ENCODE peak calls at places on chromosomes 7 and 10, in seven cellular contexts. B is NT2/D1; V is CD8-positive, alpha-beta T cell; Z is activated CD4-positive, CD25-positive, alpha-beta regulatory T cell treated with anti-CD3 and anti-CD28 coated beads, Interleukin-2, amount 50 U/mL, for 16 hours; Q is NCI-H1105; U is NCI-H1694 treated with DMSO at 0.1 percent for 48 hours; X is caudate nucleus. C is an unnamed sample.

GRCh38 chr7:115477193-115477651 is 553.3 kb downstream of the TFEC start:
- DNase-seq in B (peak; percentile 13), V (no peak), Z (no peak), Q (no peak), U (no peak), X (no peak), C (no peak)

GRCh38 chr7:148325208-148325607 is 265.4 kb upstream of the C7orf33 start:
- DNase-seq in B (no peak), V (no peak), Z (no peak), Q (no peak), U (no peak), X (no peak), C (no peak)

GRCh38 chr10:86218842-86219241 is 147.8 kb downstream of the GRID1 start:
- DNase-seq in B (no peak), V (no peak), Z (no peak), Q (no peak), U (no peak), X (no peak), C (no peak)

GRCh38 chr10:63711866-63712716 is 190.9 kb downstream of the REEP3 start:
- DNase-seq in B (no peak), V (no peak), Z (no peak), Q (peak; percentile 88), U (peak; percentile 96), X (peak; percentile 84), C (peak; percentile 65)

GRCh38 chr10:44706745-44707144 is 204.4 kb upstream of the TMEM72 start:
- DNase-seq in B (no peak), V (no peak), Z (no peak), Q (no peak), U (no peak), X (no peak), C (no peak)

GRCh38 chr10:124533266-124533665 is 71.6 kb downstream of the LHPP start:
- DNase-seq in B (no peak), V (no peak), Z (no peak), Q (no peak), U (no peak), X (no peak), C (no peak)

GRCh38 chr7:47819054-47819920 is 129.0 kb downstream of the PKD1L1 start:
- DNase-seq in B (peak; percentile 72), V (no peak), Z (no peak), Q (peak; percentile 55), U (peak; percentile 40), X (peak; percentile 13), C (peak; percentile 68)

GRCh38 chr7:158067219-158067930 is 520.2 kb downstream of the PTPRN2 start:
- DNase-seq in B (no peak), V (no peak), Z (no peak), Q (no peak), U (no peak), X (no peak), C (no peak)

GRCh38 chr10:10922062-10922461 is 95.6 kb upstream of the CELF2 start:
- DNase-seq in B (no peak), V (no peak), Z (no peak), Q (no peak), U (no peak), X (no peak), C (no peak)

GRCh38 chr7:91940171-91940570 is 491 bp upstream of the AKAP9 start:
- DNase-seq in B (no peak), V (peak; percentile 25), Z (no peak), Q (peak; percentile 43), U (no peak), X (peak; percentile 43), C (peak; percentile 71)

GRCh38 chr7:96993453-96993865 is 11.9 kb upstream of the DLX6 start:
- DNase-seq in B (no peak), V (no peak), Z (no peak), Q (no peak), U (no peak), X (no peak), C (no peak)

GRCh38 chr10:130962240-130963051 is 349.1 kb downstream of the TCERG1L start:
- DNase-seq in B (no peak), V (no peak), Z (no peak), Q (no peak), U (no peak), X (no peak), C (no peak)

GRCh38 chr7:45872116-45873034 is 507 bp downstream of the CCDC201 start:
- DNase-seq in B (peak; percentile 32), V (no peak), Z (no peak), Q (no peak), U (no peak), X (no peak), C (peak; percentile 26)

GRCh38 chr7:130845581-130846085 is 111.6 kb upstream of the KLF14 start:
- DNase-seq in B (no peak), V (no peak), Z (no peak), Q (no peak), U (no peak), X (no peak), C (no peak)

GRCh38 chr7:90579181-90579688 is 16.9 kb upstream of the CDK14 start:
- DNase-seq in B (no peak), V (no peak), Z (no peak), Q (no peak), U (no peak), X (no peak), C (peak; percentile 38)

GRCh38 chr10:82128527-82128926 is 253.5 kb downstream of the NRG3 start:
- DNase-seq in B (no peak), V (no peak), Z (no peak), Q (no peak), U (no peak), X (no peak), C (no peak)

GRCh38 chr10:102347236-102347828 is 48.2 kb upstream of the NFKB2 start:
- DNase-seq in B (peak; percentile 46), V (no peak), Z (no peak), Q (no peak), U (peak; percentile 6), X (peak; percentile 1), C (peak; percentile 29)

GRCh38 chr7:832292-832967 is at the start of gene SUN1:
- DNase-seq in B (no peak), V (peak; percentile 71), Z (no peak), Q (no peak), U (no peak), X (no peak), C (no peak)

GRCh38 chr7:80785961-80786360 is 132.9 kb downstream of the SEMA3C start:
- DNase-seq in B (no peak), V (no peak), Z (no peak), Q (no peak), U (no peak), X (no peak), C (no peak)

GRCh38 chr7:121395494-121395960 is 581 bp downstream of the FAM3C start:
- DNase-seq in B (no peak), V (peak; percentile 55), Z (peak; percentile 10), Q (no peak), U (no peak), X (no peak), C (peak; percentile 35)

GRCh38 chr10:19659920-19660655 is 156.1 kb upstream of the PLXDC2 start:
- DNase-seq in B (no peak), V (no peak), Z (no peak), Q (no peak), U (no peak), X (no peak), C (no peak)

GRCh38 chr7:18402488-18403183 is 92.9 kb upstream of the HDAC9 start:
- DNase-seq in B (no peak), V (no peak), Z (no peak), Q (no peak), U (no peak), X (no peak), C (no peak)

GRCh38 chr7:69732203-69732602 is 133.9 kb downstream of the AUTS2 start:
- DNase-seq in B (no peak), V (no peak), Z (no peak), Q (no peak), U (no peak), X (no peak), C (no peak)

GRCh38 chr7:18399624-18400235 is 95.8 kb upstream of the HDAC9 start:
- DNase-seq in B (no peak), V (no peak), Z (no peak), Q (no peak), U (no peak), X (no peak), C (no peak)

GRCh38 chr10:103679096-103679790 is 176.1 kb downstream of the SH3PXD2A start:
- DNase-seq in B (no peak), V (no peak), Z (no peak), Q (no peak), U (no peak), X (peak; percentile 24), C (no peak)

GRCh38 chr10:104257235-104257634 is 2.5 kb downstream of the GSTO1 start:
- DNase-seq in B (no peak), V (no peak), Z (no peak), Q (no peak), U (no peak), X (no peak), C (no peak)

GRCh38 chr7:46810986-46811385 is 770.9 kb downstream of the TNS3 start:
- DNase-seq in B (no peak), V (no peak), Z (no peak), Q (no peak), U (no peak), X (no peak), C (no peak)

GRCh38 chr7:52506325-52506724 is 529.1 kb upstream of the POM121L12 start:
- DNase-seq in B (no peak), V (no peak), Z (no peak), Q (no peak), U (no peak), X (no peak), C (no peak)